ENCODE peak calls at places on chromosomes 12 and 14, in four cellular contexts. K is esophagus squamous epithelium, Z is neuronal stem cell, G is cardiac muscle cell. F is an unnamed sample.

GRCh38 chr12:68361953-68362352 is 29.8 kb upstream of the MDM1 start:
- DNase-seq in Z (no peak), K (no peak), G (no peak), F (no peak)

GRCh38 chr14:55074662-55075061 is 23.2 kb downstream of the MAPK1IP1L start:
- DNase-seq in G (no peak), K (no peak), Z (no peak), F (no peak)

GRCh38 chr12:74446466-74446865 is 91.2 kb upstream of the ATXN7L3B start:
- DNase-seq in Z (no peak), K (no peak), G (no peak), F (no peak)

GRCh38 chr14:23385244-23385643 is 8.4 kb downstream of the CMTM5 start:
- DNase-seq in K (no peak), G (no peak), Z (no peak), F (no peak)

GRCh38 chr12:107304588-107305532 is 211.5 kb upstream of the CRY1 start:
- DNase-seq in G (no peak), K (no peak), Z (no peak), F (no peak)

GRCh38 chr14:97120204-97121120 is 323.3 kb downstream of the VRK1 start:
- DNase-seq in Z (no peak), K (no peak), G (no peak), F (no peak)

GRCh38 chr14:104314251-104314941 is 176.0 kb downstream of the KIF26A start:
- DNase-seq in Z (no peak), G (no peak), K (no peak), F (no peak)

GRCh38 chr12:16437281-16437816 is 89.9 kb downstream of the MGST1 start:
- DNase-seq in K (no peak), Z (no peak), G (no peak), F (no peak)

GRCh38 chr12:75792687-75793086 is 238.9 kb downstream of the PHLDA1 start:
- DNase-seq in K (no peak), Z (no peak), G (no peak), F (no peak)

GRCh38 chr12:97471194-97471593 is 8.6 kb downstream of the RMST start:
- DNase-seq in K (no peak), G (no peak), Z (no peak), F (no peak)

GRCh38 chr12:110545812-110546211 is 37.3 kb downstream of the PPTC7 start:
- DNase-seq in Z (no peak), G (no peak), K (no peak), F (no peak)

GRCh38 chr12:127280393-127281275 is 986.3 kb upstream of the TMEM132C start:
- DNase-seq in Z (peak; percentile 64), G (peak; percentile 1), K (no peak), F (no peak)

GRCh38 chr12:65649126-65649525 is 175.2 kb upstream of the HMGA2 start:
- DNase-seq in Z (no peak), G (peak; percentile 98), K (no peak), F (peak; percentile 82)

GRCh38 chr12:90970471-90970870 is 15.5 kb upstream of the CCER1 start:
- DNase-seq in Z (no peak), G (no peak), K (no peak), F (no peak)

GRCh38 chr12:69509308-69509736 is 39.1 kb downstream of the FRS2 start:
- DNase-seq in Z (no peak), K (no peak), G (peak; percentile 30), F (no peak)

GRCh38 chr14:96091941-96092411 is 52.8 kb downstream of the C14orf132 start:
- DNase-seq in G (peak; percentile 59), Z (no peak), K (no peak), F (no peak)

GRCh38 chr12:2959508-2960431 is 573 bp downstream of the TEAD4 start:
- DNase-seq in K (no peak), G (peak; percentile 66), Z (peak; percentile 48), F (no peak)

GRCh38 chr14:52033131-52033642 is 35.7 kb downstream of the NID2 start:
- DNase-seq in K (no peak), Z (no peak), G (peak; percentile 47), F (no peak)

GRCh38 chr12:52155048-52155868 is 36.6 kb downstream of the KRT80 start:
- DNase-seq in G (no peak), K (no peak), Z (no peak), F (no peak)

GRCh38 chr14:102481791-102482238 is 27.8 kb downstream of the ANKRD9 start:
- DNase-seq in G (peak; percentile 15), Z (no peak), K (no peak), F (no peak)

GRCh38 chr12:13082866-13083265 is 20.6 kb downstream of the GSG1 start:
- DNase-seq in K (no peak), G (no peak), Z (no peak), F (no peak)

GRCh38 chr14:28867571-28867970 is 101.0 kb downstream of the FOXG1 start:
- DNase-seq in K (no peak), Z (no peak), G (no peak), F (no peak)

GRCh38 chr12:109463776-109464175 is 13.3 kb downstream of the KCTD10 start:
- DNase-seq in Z (no peak), K (no peak), G (peak; percentile 63), F (no peak)

GRCh38 chr14:54446201-54446693 is 5.1 kb upstream of the CNIH1 start:
- DNase-seq in G (peak; percentile 95), Z (no peak), K (no peak), F (no peak)

GRCh38 chr12:61531195-61531594 is 729.0 kb upstream of the USP15 start:
- DNase-seq in Z (no peak), G (no peak), K (no peak), F (no peak)

GRCh38 chr14:30874999-30875787 is 834 bp downstream of the COCH start:
- DNase-seq in Z (peak; percentile 12), G (no peak), K (no peak), F (no peak)

GRCh38 chr12:12872139-12872933 is 19.0 kb upstream of the GPRC5A start:
- DNase-seq in K (no peak), Z (no peak), G (peak; percentile 63), F (no peak)

GRCh38 chr12:8154526-8154925 is 2.3 kb upstream of the ZNF705A start:
- DNase-seq in K (no peak), Z (no peak), G (peak; percentile 2), F (no peak)

GRCh38 chr12:104524026-104524425 is 67.3 kb downstream of the CHST11 start:
- DNase-seq in G (peak; percentile 30), Z (no peak), K (no peak), F (no peak)

GRCh38 chr14:75636100-75636692 is 24.5 kb downstream of the ERG28 start:
- DNase-seq in K (no peak), G (peak; percentile 70), Z (no peak), F (no peak)

GRCh38 chr14:104139460-104140212 is 1.2 kb downstream of the KIF26A start:
- DNase-seq in G (no peak), Z (no peak), K (no peak), F (no peak)

GRCh38 chr14:100065161-100065871 is at the start of gene EVL:
- DNase-seq in G (no peak), K (no peak), Z (no peak), F (no peak)

GRCh38 chr12:120416490-120417216 is 21.3 kb upstream of the COX6A1 start:
- DNase-seq in Z (no peak), G (no peak), K (no peak), F (no peak)

GRCh38 chr12:31362759-31363415 is 36.9 kb upstream of the SINHCAF start:
- DNase-seq in K (no peak), Z (peak; percentile 24), G (no peak), F (no peak)
- H3K27ac ChIP-seq in K (peak overlapping the region; percentile 66), Z (peak overlapping the region; percentile 89), G (no peak overlapping the region), F (peak overlapping the region; percentile 14)

GRCh38 chr12:123163227-123163626 is 12.3 kb upstream of the PITPNM2 start:
- DNase-seq in K (no peak), Z (no peak), G (no peak), F (no peak)
- H3K27ac ChIP-seq in K (no peak overlapping the region), Z (no peak overlapping the region), G (no peak overlapping the region), F (no peak overlapping the region)

DNA sequence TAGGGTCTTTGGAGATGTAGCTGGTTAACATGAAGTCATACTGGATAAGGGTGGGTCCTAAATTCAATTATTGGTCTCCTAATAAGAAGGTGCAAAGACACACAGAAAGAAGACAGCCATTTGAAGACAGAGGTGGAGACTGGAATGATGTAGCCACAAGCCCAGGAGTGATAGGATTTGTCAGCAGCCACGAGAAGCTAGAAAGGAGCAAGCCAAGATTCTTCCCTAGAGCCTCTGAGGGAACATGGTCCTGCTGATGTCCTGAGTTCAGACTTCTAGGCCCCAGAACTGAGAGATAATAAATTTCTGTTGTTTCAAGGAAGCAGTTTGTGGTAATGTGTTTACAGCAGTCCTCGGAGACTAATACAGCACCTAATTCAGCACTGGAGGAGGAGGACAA is 203.3 kb upstream of the SRRM4 start:
- DNase-seq in K (no peak), Z (no peak), G (no peak), F (no peak)
- H3K27ac ChIP-seq in K (no peak overlapping the region), Z (no peak overlapping the region), G (no peak overlapping the region), F (no peak overlapping the region)

DNA sequence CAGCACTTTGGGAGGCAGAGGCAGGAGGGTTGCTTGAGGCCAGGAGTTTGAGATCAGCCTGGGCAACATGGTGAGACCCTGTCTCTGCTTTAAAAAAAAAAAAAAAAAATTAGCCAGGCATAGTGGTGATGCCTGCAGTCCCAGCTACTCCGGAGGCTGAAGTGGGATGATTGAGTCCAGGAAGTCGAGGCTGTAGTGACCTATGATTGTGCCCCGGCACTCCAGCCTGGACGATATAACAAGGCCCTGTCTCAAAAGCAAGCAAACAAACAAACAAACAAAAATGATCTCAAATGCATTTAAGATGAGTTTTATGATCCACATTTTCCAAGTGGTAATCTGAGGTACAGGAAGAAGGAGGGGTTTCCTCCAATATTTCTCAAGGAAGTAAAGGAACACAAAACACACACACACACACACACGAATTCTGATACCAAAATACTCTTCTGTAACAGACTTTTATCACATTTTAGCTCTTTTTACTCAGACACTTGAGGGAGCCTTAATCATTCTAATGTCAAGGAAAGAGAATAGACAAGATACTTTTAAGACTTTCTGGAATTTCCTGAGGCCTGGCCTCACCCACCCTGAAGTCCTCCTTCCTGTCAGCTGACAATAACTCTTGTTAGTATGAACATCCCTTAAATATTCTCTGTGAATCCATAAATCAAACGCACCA is 44.4 kb upstream of the CERS5 start:
- DNase-seq in G (peak; percentile 52), K (no peak), Z (no peak), F (no peak)
- H3K27ac ChIP-seq in G (no peak overlapping the region), K (peak overlapping the region; percentile 80), Z (no peak overlapping the region), F (peak overlapping the region; percentile 79)